ENCODE peak calls at places on chromosomes 11 and 22, in five cellular contexts. One of them, this sample, is unnamed.

GRCh38 chr11:117837070-117837776 is 12.7 kb upstream of the FXYD2 start:
- DNase-seq in lung: no peak
- DNase-seq in tibial nerve: no peak
- DNase-seq in stomach: peak
- DNase-seq in coronary artery: peak
- DNase-seq in this sample: no peak

GRCh38 chr11:61835663-61836024 is 7.5 kb downstream of the FADS2 start:
- DNase-seq in lung: no peak
- DNase-seq in tibial nerve: no peak
- DNase-seq in stomach: no peak
- DNase-seq in coronary artery: no peak
- DNase-seq in this sample: no peak

GRCh38 chr22:19386248-19386647 is 45.3 kb downstream of the HIRA start:
- DNase-seq in lung: no peak
- DNase-seq in tibial nerve: no peak
- DNase-seq in stomach: no peak
- DNase-seq in coronary artery: no peak
- DNase-seq in this sample: no peak

GRCh38 chr11:74932169-74932568 is 16.7 kb downstream of the XRRA1 start:
- DNase-seq in lung: no peak
- DNase-seq in tibial nerve: no peak
- DNase-seq in stomach: no peak
- DNase-seq in coronary artery: no peak
- DNase-seq in this sample: no peak

GRCh38 chr11:68878022-68878421 is 25.6 kb downstream of the MRPL21 start:
- DNase-seq in lung: no peak
- DNase-seq in tibial nerve: no peak
- DNase-seq in stomach: no peak
- DNase-seq in coronary artery: no peak
- DNase-seq in this sample: no peak

GRCh38 chr11:76918941-76919386 is 58.2 kb downstream of the ACER3 start:
- DNase-seq in lung: no peak
- DNase-seq in tibial nerve: peak
- DNase-seq in stomach: no peak
- DNase-seq in coronary artery: no peak
- DNase-seq in this sample: peak

GRCh38 chr11:67282155-67282875 is 6.8 kb upstream of the ANKRD13D start:
- DNase-seq in lung: no peak
- DNase-seq in tibial nerve: no peak
- DNase-seq in stomach: no peak
- DNase-seq in coronary artery: no peak
- DNase-seq in this sample: no peak

GRCh38 chr11:133343951-133344350 is 188.3 kb downstream of the OPCML start:
- DNase-seq in lung: no peak
- DNase-seq in tibial nerve: no peak
- DNase-seq in stomach: no peak
- DNase-seq in coronary artery: no peak
- DNase-seq in this sample: no peak

GRCh38 chr11:111963786-111964385 is 26.7 kb downstream of the DIXDC1 start:
- DNase-seq in lung: no peak
- DNase-seq in tibial nerve: no peak
- DNase-seq in stomach: no peak
- DNase-seq in coronary artery: no peak
- DNase-seq in this sample: no peak

GRCh38 chr11:128522063-128522942 is 65.1 kb downstream of the ETS1 start:
- DNase-seq in lung: peak
- DNase-seq in tibial nerve: peak
- DNase-seq in stomach: peak
- DNase-seq in coronary artery: peak
- DNase-seq in this sample: peak
- H3K4me3 ChIP-seq in lung: peak
- H3K4me3 ChIP-seq in tibial nerve: peak
- H3K4me3 ChIP-seq in stomach: peak
- H3K4me3 ChIP-seq in coronary artery: peak
- H3K4me3 ChIP-seq in this sample: peak

DNA sequence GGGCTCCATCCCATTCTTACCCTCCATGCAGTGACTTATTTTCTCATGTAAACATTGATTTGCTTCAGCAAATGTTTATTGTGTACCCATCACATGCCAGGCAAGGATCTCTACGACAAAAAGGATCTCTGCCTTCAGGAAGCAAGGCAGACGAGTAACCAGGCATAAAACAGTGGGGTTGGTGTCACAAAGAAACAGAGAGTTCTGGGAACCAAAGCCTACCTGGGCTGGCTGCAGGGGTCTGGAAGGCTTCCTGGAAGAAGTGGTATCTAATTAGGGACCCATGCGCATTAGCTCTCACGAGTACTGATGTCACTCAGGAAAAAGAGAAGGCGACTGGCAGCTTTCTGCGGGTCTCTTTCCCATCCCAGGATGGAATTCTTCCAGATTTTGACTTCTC is 44.5 kb downstream of the KIAA1671 start:
- DNase-seq in lung: no peak
- DNase-seq in tibial nerve: no peak
- DNase-seq in stomach: no peak
- DNase-seq in coronary artery: no peak
- DNase-seq in this sample: no peak
- H3K4me3 ChIP-seq in lung: no peak
- H3K4me3 ChIP-seq in tibial nerve: no peak
- H3K4me3 ChIP-seq in stomach: no peak
- H3K4me3 ChIP-seq in coronary artery: peak
- H3K4me3 ChIP-seq in this sample: no peak

GRCh38 chr11:134411887-134412507 is at the start of gene B3GAT1:
- DNase-seq in lung: no peak
- DNase-seq in tibial nerve: no peak
- DNase-seq in stomach: no peak
- DNase-seq in coronary artery: no peak
- DNase-seq in this sample: no peak
- H3K4me3 ChIP-seq in lung: peak
- H3K4me3 ChIP-seq in tibial nerve: peak
- H3K4me3 ChIP-seq in stomach: peak
- H3K4me3 ChIP-seq in coronary artery: peak
- H3K4me3 ChIP-seq in this sample: peak

GRCh38 chr11:31809543-31809856 is 1.6 kb downstream of the PAX6 start:
- DNase-seq in lung: no peak
- DNase-seq in tibial nerve: no peak
- DNase-seq in stomach: no peak
- DNase-seq in coronary artery: no peak
- DNase-seq in this sample: no peak
- H3K4me3 ChIP-seq in lung: no peak
- H3K4me3 ChIP-seq in tibial nerve: no peak
- H3K4me3 ChIP-seq in stomach: peak
- H3K4me3 ChIP-seq in coronary artery: no peak
- H3K4me3 ChIP-seq in this sample: peak

GRCh38 chr22:39942433-39943213 is 17.6 kb upstream of the TMA7B start:
- DNase-seq in lung: no peak
- DNase-seq in tibial nerve: no peak
- DNase-seq in stomach: no peak
- DNase-seq in coronary artery: no peak
- DNase-seq in this sample: no peak

GRCh38 chr22:39938509-39938908 is 21.7 kb upstream of the TMA7B start:
- DNase-seq in lung: no peak
- DNase-seq in tibial nerve: no peak
- DNase-seq in stomach: no peak
- DNase-seq in coronary artery: no peak
- DNase-seq in this sample: no peak

GRCh38 chr22:39941661-39942060 is 18.5 kb upstream of the TMA7B start:
- DNase-seq in lung: no peak
- DNase-seq in tibial nerve: no peak
- DNase-seq in stomach: no peak
- DNase-seq in coronary artery: no peak
- DNase-seq in this sample: no peak

GRCh38 chr22:39939830-39940229 is 20.4 kb upstream of the TMA7B start:
- DNase-seq in lung: no peak
- DNase-seq in tibial nerve: no peak
- DNase-seq in stomach: no peak
- DNase-seq in coronary artery: no peak
- DNase-seq in this sample: no peak

DNA sequence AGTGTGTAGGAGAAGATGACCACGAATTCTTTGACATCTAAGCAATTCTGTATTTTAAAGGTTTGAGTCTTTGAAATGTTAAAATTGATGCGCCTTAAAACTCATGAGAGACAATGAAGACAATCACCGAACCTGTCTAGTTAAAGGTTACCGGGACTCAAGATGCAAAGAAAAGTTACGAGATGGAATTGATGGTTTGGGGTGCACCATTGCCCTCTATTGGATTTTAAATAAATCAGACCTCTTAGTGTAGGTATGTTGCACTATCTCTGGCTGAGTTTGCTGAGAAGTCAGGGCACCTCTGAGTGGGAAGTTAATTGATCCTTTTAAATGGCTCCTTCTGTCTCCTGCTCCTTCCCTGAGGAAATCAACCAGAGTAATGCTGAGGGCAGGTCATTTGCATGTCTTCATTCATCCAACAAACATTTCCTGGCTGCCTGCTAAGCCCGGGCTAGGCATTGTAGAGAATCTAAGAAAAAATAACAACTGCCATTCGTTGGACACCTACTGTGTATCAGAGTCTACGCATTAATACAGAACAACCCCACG is 19.4 kb upstream of the TMA7B start:
- DNase-seq in lung: no peak
- DNase-seq in tibial nerve: no peak
- DNase-seq in stomach: no peak
- DNase-seq in coronary artery: no peak
- DNase-seq in this sample: no peak
- H3K4me3 ChIP-seq in lung: no peak
- H3K4me3 ChIP-seq in tibial nerve: no peak
- H3K4me3 ChIP-seq in stomach: no peak
- H3K4me3 ChIP-seq in coronary artery: no peak
- H3K4me3 ChIP-seq in this sample: no peak

GRCh38 chr22:37661160-37661924 is 2.8 kb downstream of the PDXP start:
- DNase-seq in lung: no peak
- DNase-seq in tibial nerve: no peak
- DNase-seq in stomach: no peak
- DNase-seq in coronary artery: no peak
- DNase-seq in this sample: peak

GRCh38 chr22:37662039-37662438 is 3.5 kb downstream of the PDXP start:
- DNase-seq in lung: no peak
- DNase-seq in tibial nerve: no peak
- DNase-seq in stomach: no peak
- DNase-seq in coronary artery: no peak
- DNase-seq in this sample: no peak

GRCh38 chr22:37659066-37659896 is 758 bp downstream of the PDXP start:
- DNase-seq in lung: no peak
- DNase-seq in tibial nerve: no peak
- DNase-seq in stomach: no peak
- DNase-seq in coronary artery: peak
- DNase-seq in this sample: no peak

GRCh38 chr22:37659897-37660708 is 1.6 kb downstream of the PDXP start:
- DNase-seq in lung: no peak
- DNase-seq in tibial nerve: no peak
- DNase-seq in stomach: no peak
- DNase-seq in coronary artery: no peak
- DNase-seq in this sample: no peak

DNA sequence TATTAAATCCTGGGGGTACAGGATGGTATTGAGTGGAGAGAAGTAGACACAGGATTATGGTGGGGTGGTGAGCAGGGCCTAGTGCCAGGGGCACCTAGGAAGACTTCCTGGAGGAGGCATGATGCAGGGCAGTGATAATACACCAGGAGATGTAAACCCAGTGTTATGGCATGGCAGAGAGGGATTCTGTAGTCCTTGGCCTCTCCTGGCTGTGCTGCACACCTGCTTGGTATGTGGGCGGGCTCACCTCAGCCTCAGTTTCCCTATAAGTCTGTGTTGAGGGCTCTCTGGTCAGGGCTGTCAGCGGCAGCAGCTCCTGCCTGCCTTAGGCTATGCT is 2.2 kb downstream of the PDXP start:
- DNase-seq in lung: no peak
- DNase-seq in tibial nerve: no peak
- DNase-seq in stomach: no peak
- DNase-seq in coronary artery: no peak
- DNase-seq in this sample: no peak
- H3K4me3 ChIP-seq in lung: no peak
- H3K4me3 ChIP-seq in tibial nerve: no peak
- H3K4me3 ChIP-seq in stomach: no peak
- H3K4me3 ChIP-seq in coronary artery: no peak
- H3K4me3 ChIP-seq in this sample: no peak